ENCODE peak calls at places on chromosome 22, in four cellular contexts. One of them, this sample, is unnamed.

GRCh38 chr22:46090051-46090591 is 60.2 kb upstream of the PPARA start:
- DNase-seq in mammary epithelial cell: peak
- DNase-seq in brain microvascular endothelial cell: no peak
- DNase-seq in prostate gland: no peak
- DNase-seq in this sample: no peak

GRCh38 chr22:36904260-36904659 is 9.2 kb upstream of the CSF2RB start:
- DNase-seq in mammary epithelial cell: no peak
- DNase-seq in brain microvascular endothelial cell: no peak
- DNase-seq in prostate gland: no peak
- DNase-seq in this sample: no peak

GRCh38 chr22:19848298-19849224 is 6.1 kb downstream of the GNB1L start:
- DNase-seq in prostate gland: no peak
- DNase-seq in mammary epithelial cell: peak
- DNase-seq in brain microvascular endothelial cell: no peak
- DNase-seq in this sample: no peak

GRCh38 chr22:27799334-27800249 is 2.0 kb downstream of the MN1 start:
- DNase-seq in mammary epithelial cell: no peak
- DNase-seq in brain microvascular endothelial cell: no peak
- DNase-seq in prostate gland: no peak
- DNase-seq in this sample: no peak

GRCh38 chr22:20514658-20515406 is 7.4 kb downstream of the MED15 start:
- DNase-seq in prostate gland: no peak
- DNase-seq in brain microvascular endothelial cell: peak
- DNase-seq in mammary epithelial cell: peak
- DNase-seq in this sample: peak

GRCh38 chr22:29638678-29639077 is 35.2 kb downstream of the NF2 start:
- DNase-seq in mammary epithelial cell: no peak
- DNase-seq in brain microvascular endothelial cell: no peak
- DNase-seq in prostate gland: no peak
- DNase-seq in this sample: no peak

GRCh38 chr22:27965547-27965946 is 46.5 kb upstream of the PITPNB start:
- DNase-seq in brain microvascular endothelial cell: no peak
- DNase-seq in mammary epithelial cell: no peak
- DNase-seq in prostate gland: no peak
- DNase-seq in this sample: no peak

GRCh38 chr22:36585841-36586240 is 56.9 kb upstream of the EIF3D start:
- DNase-seq in brain microvascular endothelial cell: no peak
- DNase-seq in prostate gland: no peak
- DNase-seq in mammary epithelial cell: peak
- DNase-seq in this sample: no peak

GRCh38 chr22:40050258-40050657 is 55.5 kb downstream of the FAM83F start:
- DNase-seq in prostate gland: no peak
- DNase-seq in mammary epithelial cell: no peak
- DNase-seq in brain microvascular endothelial cell: no peak
- DNase-seq in this sample: no peak

GRCh38 chr22:31504282-31504681 is 7.9 kb downstream of the SFI1 start:
- DNase-seq in brain microvascular endothelial cell: no peak
- DNase-seq in prostate gland: no peak
- DNase-seq in mammary epithelial cell: peak
- DNase-seq in this sample: no peak

GRCh38 chr22:19691721-19692341 is 22.5 kb upstream of the SEPTIN5 start:
- DNase-seq in brain microvascular endothelial cell: peak
- DNase-seq in prostate gland: no peak
- DNase-seq in mammary epithelial cell: peak
- DNase-seq in this sample: no peak

GRCh38 chr22:29550005-29550404 is 3.6 kb downstream of the THOC5 start:
- DNase-seq in brain microvascular endothelial cell: no peak
- DNase-seq in prostate gland: no peak
- DNase-seq in mammary epithelial cell: no peak
- DNase-seq in this sample: no peak

GRCh38 chr22:45429921-45430775 is 16.7 kb downstream of the RIBC2 start:
- DNase-seq in brain microvascular endothelial cell: no peak
- DNase-seq in prostate gland: no peak
- DNase-seq in mammary epithelial cell: no peak
- DNase-seq in this sample: no peak

GRCh38 chr22:20653795-20654342 is 120.0 kb upstream of the SERPIND1 start:
- DNase-seq in brain microvascular endothelial cell: no peak
- DNase-seq in mammary epithelial cell: no peak
- DNase-seq in prostate gland: no peak
- DNase-seq in this sample: no peak

GRCh38 chr22:45441158-45441557 is 27.7 kb downstream of the RIBC2 start:
- DNase-seq in brain microvascular endothelial cell: peak
- DNase-seq in mammary epithelial cell: peak
- DNase-seq in prostate gland: peak
- DNase-seq in this sample: no peak

GRCh38 chr22:29290061-29290460 is 16.4 kb upstream of the GAS2L1 start:
- DNase-seq in mammary epithelial cell: no peak
- DNase-seq in brain microvascular endothelial cell: no peak
- DNase-seq in prostate gland: no peak
- DNase-seq in this sample: no peak

GRCh38 chr22:19723165-19723989 is at the start of gene GP1BB:
- DNase-seq in brain microvascular endothelial cell: peak
- DNase-seq in mammary epithelial cell: no peak
- DNase-seq in prostate gland: no peak
- DNase-seq in this sample: no peak

GRCh38 chr22:36180038-36180880 is 19.7 kb upstream of the APOL3 start:
- DNase-seq in prostate gland: peak
- DNase-seq in brain microvascular endothelial cell: peak
- DNase-seq in mammary epithelial cell: peak
- DNase-seq in this sample: no peak

GRCh38 chr22:35399114-35399677 is 744 bp upstream of the MCM5 start:
- DNase-seq in prostate gland: no peak
- DNase-seq in mammary epithelial cell: no peak
- DNase-seq in brain microvascular endothelial cell: no peak
- DNase-seq in this sample: no peak

GRCh38 chr22:50105529-50106100 is 15.8 kb downstream of the MOV10L1 start:
- DNase-seq in brain microvascular endothelial cell: peak
- DNase-seq in prostate gland: peak
- DNase-seq in mammary epithelial cell: peak
- DNase-seq in this sample: no peak
- H3K4me3 ChIP-seq in brain microvascular endothelial cell: no peak
- H3K4me3 ChIP-seq in prostate gland: no peak
- H3K4me3 ChIP-seq in mammary epithelial cell: no peak
- H3K4me3 ChIP-seq in this sample: no peak

GRCh38 chr22:17540481-17540880 is 22.8 kb upstream of the SLC25A18 start:
- DNase-seq in mammary epithelial cell: no peak
- DNase-seq in prostate gland: no peak
- DNase-seq in brain microvascular endothelial cell: no peak
- DNase-seq in this sample: no peak
- TF ChIP-seq CTCF in mammary epithelial cell: no peak
- TF ChIP-seq CTCF in prostate gland: no peak
- TF ChIP-seq CTCF in brain microvascular endothelial cell: peak
- TF ChIP-seq CTCF in this sample: no peak

DNA sequence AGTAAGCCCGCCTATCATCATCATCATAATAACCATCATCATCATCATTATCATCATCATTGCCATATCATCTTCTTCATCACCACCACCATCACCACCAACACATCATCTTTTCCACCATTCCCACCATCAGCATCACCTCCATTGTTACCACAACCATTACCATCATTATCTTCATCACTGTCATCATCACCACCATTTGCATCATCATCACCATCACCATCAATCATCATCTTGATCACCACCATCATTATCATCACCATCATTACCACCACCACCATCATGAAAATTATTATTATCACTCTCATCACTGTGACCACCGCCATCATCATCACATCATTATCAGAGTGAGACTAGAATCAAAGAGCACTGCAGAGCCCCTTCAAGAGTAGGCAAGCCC is 199.4 kb upstream of the SEZ6L start:
- DNase-seq in mammary epithelial cell: no peak
- DNase-seq in prostate gland: no peak
- DNase-seq in brain microvascular endothelial cell: no peak
- DNase-seq in this sample: no peak
- H3K4me3 ChIP-seq in mammary epithelial cell: no peak
- H3K4me3 ChIP-seq in prostate gland: no peak
- H3K4me3 ChIP-seq in brain microvascular endothelial cell: no peak
- H3K4me3 ChIP-seq in this sample: no peak

GRCh38 chr22:49664891-49665290 is 162.8 kb downstream of the BRD1 start:
- DNase-seq in mammary epithelial cell: no peak
- DNase-seq in brain microvascular endothelial cell: no peak
- DNase-seq in prostate gland: no peak
- DNase-seq in this sample: no peak
- TF ChIP-seq CTCF in mammary epithelial cell: no peak
- TF ChIP-seq CTCF in brain microvascular endothelial cell: no peak
- TF ChIP-seq CTCF in prostate gland: no peak
- TF ChIP-seq CTCF in this sample: no peak

GRCh38 chr22:22235564-22235963 is 9.0 kb upstream of the VPREB1 start:
- DNase-seq in prostate gland: no peak
- DNase-seq in brain microvascular endothelial cell: no peak
- DNase-seq in mammary epithelial cell: peak
- DNase-seq in this sample: no peak
- H3K4me3 ChIP-seq in prostate gland: no peak
- H3K4me3 ChIP-seq in brain microvascular endothelial cell: no peak
- H3K4me3 ChIP-seq in mammary epithelial cell: no peak
- H3K4me3 ChIP-seq in this sample: no peak

This sample was measured in AG09309.